ENCODE peak calls at places on chromosomes 12 and 14, in six cellular contexts. B is posterior cingulate gyrus, P is A549, I is heart left ventricle, R is fibroblast of pulmonary artery, U is NCI-H1436 treated with DMSO at 0.1 percent for 48 hours. G is an unnamed sample.

GRCh38 chr14:68263563-68264350 is 444.2 kb downstream of the RAD51B start:
- DNase-seq in R (no peak), I (no peak), B (no peak), P (no peak), U (no peak), G (no peak)

GRCh38 chr12:68960162-68960501 is 27.2 kb upstream of the CPM start:
- DNase-seq in I (no peak), P (no peak), U (no peak), B (no peak), R (peak; percentile 35), G (no peak)

GRCh38 chr12:57031228-57031670 is 14.9 kb upstream of the TAC3 start:
- DNase-seq in R (no peak), P (no peak), I (no peak), U (peak; percentile 82), B (no peak), G (peak; percentile 96)

GRCh38 chr12:49872381-49872780 is 29.5 kb upstream of the BCDIN3D start:
- DNase-seq in U (no peak), R (no peak), B (no peak), I (no peak), P (no peak), G (no peak)

GRCh38 chr12:126567016-126567415 is 1501.8 kb downstream of the AACS start:
- DNase-seq in U (no peak), R (no peak), P (no peak), B (no peak), I (no peak), G (no peak)

GRCh38 chr12:74120644-74121043 is 417.0 kb upstream of the ATXN7L3B start:
- DNase-seq in B (no peak), I (no peak), P (no peak), R (no peak), U (no peak), G (no peak)

GRCh38 chr12:101935769-101936741 is 58.7 kb downstream of the DRAM1 start:
- DNase-seq in B (no peak), P (no peak), I (peak; percentile 59), U (no peak), R (peak; percentile 98), G (peak; percentile 80)

GRCh38 chr12:66014818-66015217 is 115.7 kb downstream of the LLPH start:
- DNase-seq in U (no peak), R (peak; percentile 29), B (no peak), I (no peak), P (no peak), G (no peak)

GRCh38 chr14:105389534-105389933 is 8.8 kb upstream of the TEX22 start:
- DNase-seq in B (no peak), P (no peak), I (no peak), R (no peak), U (no peak), G (no peak)

GRCh38 chr12:96035283-96036236 is at the start of gene LTA4H:
- DNase-seq in B (peak; percentile 97), U (peak; percentile 98), R (peak; percentile 99), I (peak; percentile 97), P (peak; percentile 97), G (peak; percentile 100)

GRCh38 chr12:115846516-115846915 is 431.0 kb downstream of the MED13L start:
- DNase-seq in R (no peak), I (no peak), U (no peak), B (no peak), P (no peak), G (no peak)

GRCh38 chr14:76117789-76118188 is 33.9 kb upstream of the GPATCH2L start:
- DNase-seq in B (no peak), U (no peak), I (no peak), P (no peak), R (no peak), G (peak; percentile 99)

GRCh38 chr12:108773798-108774788 is 42.8 kb upstream of the CORO1C start:
- DNase-seq in I (peak; percentile 85), P (peak; percentile 51), B (peak; percentile 85), R (peak; percentile 92), U (no peak), G (peak; percentile 96)

GRCh38 chr14:99768381-99768780 is 24.8 kb upstream of the EML1 start:
- DNase-seq in P (no peak), R (peak; percentile 31), B (no peak), U (no peak), I (no peak), G (no peak)

GRCh38 chr14:74048291-74048690 is 29.1 kb downstream of the BBOF1 start:
- DNase-seq in R (no peak), B (no peak), U (no peak), I (no peak), P (peak; percentile 24), G (peak; percentile 31)

GRCh38 chr12:24970177-24970576 is 21.3 kb upstream of the BCAT1 start:
- DNase-seq in I (no peak), P (no peak), U (no peak), R (no peak), B (no peak), G (no peak)

GRCh38 chr12:125515887-125516286 is 450.7 kb downstream of the AACS start:
- DNase-seq in U (no peak), I (no peak), P (no peak), R (no peak), B (no peak), G (no peak)

GRCh38 chr12:123950476-123951169 is 22.0 kb downstream of the CCDC92 start:
- DNase-seq in R (peak; percentile 18), U (no peak), I (peak; percentile 35), P (no peak), B (no peak), G (no peak)

GRCh38 chr14:60637490-60638452 is 11.5 kb downstream of the SIX1 start:
- DNase-seq in R (no peak), P (no peak), I (no peak), B (no peak), U (no peak), G (peak; percentile 76)

GRCh38 chr12:85029456-85029855 is 6.6 kb downstream of the TSPAN19 start:
- DNase-seq in I (no peak), B (no peak), R (peak; percentile 61), P (peak; percentile 16), U (no peak), G (peak; percentile 57)